ENCODE peak calls at places on chromosomes 4 and X, in nine cellular contexts. D, S, E, I, L, O, Y, T and U are unnamed samples.

GRCh38 chrX:20479048-20479447 is 212.3 kb upstream of the RPS6KA3 start:
- DNase-seq in S (no peak), I (no peak), L (no peak), Y (no peak), E (no peak), O (no peak), T (no peak), D (no peak), U (no peak)

GRCh38 chrX:130704053-130705038 is 198.7 kb downstream of the ENOX2 start:
- DNase-seq in I (peak; percentile 52), O (no peak), Y (no peak), D (no peak), S (no peak), T (peak; percentile 67), L (peak; percentile 70), E (no peak), U (no peak)

GRCh38 chrX:17848545-17849265 is 12.4 kb downstream of the RAI2 start:
- DNase-seq in O (no peak), L (no peak), D (no peak), S (no peak), T (no peak), E (no peak), I (no peak), Y (no peak), U (no peak)

GRCh38 chr4:142316913-142317312 is 529.2 kb downstream of the INPP4B start:
- DNase-seq in I (no peak), S (no peak), E (no peak), T (no peak), L (no peak), Y (no peak), O (no peak), D (no peak), U (no peak)

GRCh38 chr4:148044889-148045352 is 313.0 kb downstream of the ARHGAP10 start:
- DNase-seq in T (peak; percentile 19), S (no peak), E (no peak), I (peak; percentile 31), D (no peak), O (peak; percentile 36), L (no peak), Y (no peak), U (no peak)

GRCh38 chr4:108644237-108644636 is 6.2 kb upstream of the OSTC start:
- DNase-seq in L (peak; percentile 88), D (no peak), T (peak; percentile 25), O (no peak), I (peak; percentile 62), Y (peak; percentile 25), E (no peak), S (no peak), U (no peak)

GRCh38 chrX:65522739-65523372 is 11.7 kb downstream of the LAS1L start:
- DNase-seq in S (no peak), O (no peak), Y (no peak), T (peak; percentile 73), L (peak; percentile 88), E (no peak), I (peak; percentile 66), D (no peak), U (no peak)

GRCh38 chr4:139312552-139313332 is 10.5 kb upstream of the NDUFC1 start:
- DNase-seq in S (no peak), Y (no peak), T (no peak), E (no peak), L (no peak), I (no peak), D (no peak), O (no peak), U (no peak)

GRCh38 chrX:132648870-132649269 is 160.0 kb upstream of the MBNL3 start:
- DNase-seq in E (no peak), O (no peak), T (no peak), D (no peak), Y (no peak), L (no peak), I (peak; percentile 22), S (no peak), U (no peak)

GRCh38 chr4:7206385-7206784 is 14.0 kb downstream of the SORCS2 start:
- DNase-seq in O (no peak), Y (no peak), S (peak; percentile 79), L (peak; percentile 71), I (peak; percentile 64), E (no peak), T (peak; percentile 73), D (no peak), U (peak; percentile 72)

GRCh38 chrX:86348669-86349068 is 200.4 kb downstream of the DACH2 start:
- DNase-seq in D (no peak), E (no peak), S (no peak), Y (no peak), I (no peak), L (no peak), T (no peak), O (no peak), U (no peak)

GRCh38 chr4:124104628-124105027 is 607.9 kb downstream of the ANKRD50 start:
- DNase-seq in O (no peak), E (no peak), S (no peak), I (no peak), L (no peak), Y (no peak), T (peak; percentile 7), D (no peak), U (no peak)

GRCh38 chrX:39749135-39749534 is 348.6 kb downstream of the BCOR start:
- DNase-seq in T (no peak), I (no peak), E (no peak), D (no peak), S (peak; percentile 87), O (no peak), Y (no peak), L (no peak), U (no peak)

GRCh38 chr4:151485541-151486131 is 76.7 kb downstream of the FHIP1A start:
- DNase-seq in E (no peak), S (no peak), Y (no peak), T (no peak), O (no peak), D (no peak), I (no peak), L (peak; percentile 85), U (no peak)